ENCODE peak calls at places on chromosomes 4 and X, in seven cellular contexts. W is substantia nigra; U is left kidney; D is uterus; M is immature natural killer cell; F is NCI-H82; A is activated gamma-delta T cell treated with anti-CD3 and anti-CD28 coated beads, Interleukin-2, amount 50 U/mL, for 16 hours. H is an unnamed sample.

GRCh38 chr4:73648478-73648877 is 28.2 kb upstream of the RASSF6 start:
- DNase-seq in W (no peak), U (no peak), D (no peak), M (no peak), F (no peak), A (no peak), H (no peak)

GRCh38 chr4:3408793-3409330 is 32.9 kb upstream of the HGFAC start:
- DNase-seq in W (no peak), U (no peak), D (peak; percentile 4), M (no peak), F (no peak), A (no peak), H (no peak)

GRCh38 chr4:150714462-150715438 is 132.8 kb downstream of the MAB21L2 start:
- DNase-seq in W (no peak), U (no peak), D (no peak), M (no peak), F (no peak), A (no peak), H (no peak)

GRCh38 chr4:40912455-40913055 is 162.8 kb downstream of the NSUN7 start:
- DNase-seq in W (no peak), U (no peak), D (no peak), M (no peak), F (no peak), A (no peak), H (no peak)

GRCh38 chr4:83947811-83948210 is 411.9 kb downstream of the GPAT3 start:
- DNase-seq in W (no peak), U (peak; percentile 32), D (no peak), M (no peak), F (peak; percentile 72), A (no peak), H (no peak)

GRCh38 chrX:154349359-154349935 is 25.0 kb downstream of the FLNA start:
- DNase-seq in W (no peak), U (no peak), D (peak; percentile 34), M (peak; percentile 59), F (no peak), A (no peak), H (no peak)

GRCh38 chr4:38313175-38313574 is 350.8 kb upstream of the KLF3 start:
- DNase-seq in W (no peak), U (peak; percentile 75), D (no peak), M (no peak), F (no peak), A (no peak), H (no peak)

GRCh38 chrX:18906286-18906685 is 77.6 kb downstream of the PHKA2 start:
- DNase-seq in W (no peak), U (no peak), D (no peak), M (no peak), F (no peak), A (no peak), H (no peak)

GRCh38 chr4:141995051-141995450 is 358.7 kb downstream of the IL15 start:
- DNase-seq in W (no peak), U (peak; percentile 70), D (no peak), M (no peak), F (no peak), A (no peak), H (no peak)

GRCh38 chrX:2423293-2423692 is 77.5 kb downstream of the DHRSX start:
- DNase-seq in W (no peak), U (no peak), D (no peak), M (no peak), F (no peak), A (no peak), H (no peak)

GRCh38 chrX:40279762-40280161 is 182.0 kb upstream of the BCOR start:
- DNase-seq in W (no peak), U (no peak), D (no peak), M (no peak), F (peak; percentile 38), A (no peak), H (no peak)

GRCh38 chr4:158856852-158857251 is 88.0 kb downstream of the FNIP2 start:
- DNase-seq in W (no peak), U (peak; percentile 46), D (no peak), M (peak; percentile 12), F (peak; percentile 30), A (no peak), H (peak; percentile 56)

GRCh38 chr4:100870940-100871772 is 353.3 kb upstream of the EMCN start:
- DNase-seq in W (no peak), U (peak; percentile 5), D (no peak), M (no peak), F (no peak), A (no peak), H (no peak)

GRCh38 chrX:136028383-136028984 is 43.2 kb downstream of the SLC9A6 start:
- DNase-seq in W (no peak), U (peak; percentile 73), D (no peak), M (peak; percentile 14), F (peak; percentile 74), A (no peak), H (peak; percentile 57)

GRCh38 chr4:163382178-163382869 is 38.6 kb downstream of the NPY5R start:
- DNase-seq in W (no peak), U (no peak), D (no peak), M (no peak), F (peak; percentile 20), A (no peak), H (no peak)

GRCh38 chr4:80265571-80266266 is 745 bp upstream of the FGF5 start:
- DNase-seq in W (no peak), U (peak; percentile 86), D (no peak), M (no peak), F (peak; percentile 52), A (no peak), H (no peak)

GRCh38 chr4:75654905-75655304 is 18.3 kb downstream of the G3BP2 start:
- DNase-seq in W (no peak), U (no peak), D (no peak), M (no peak), F (no peak), A (no peak), H (peak; percentile 74)

GRCh38 chr4:169398294-169398693 is 127.5 kb upstream of the SH3RF1 start:
- DNase-seq in W (no peak), U (no peak), D (no peak), M (no peak), F (no peak), A (no peak), H (no peak)

GRCh38 chrX:141455103-141455502 is 129.4 kb downstream of the SPANXA1 start:
- DNase-seq in W (no peak), U (no peak), D (no peak), M (no peak), F (no peak), A (no peak), H (no peak)

GRCh38 chrX:71216446-71216845 is 6.6 kb upstream of the GJB1 start:
- DNase-seq in W (no peak), U (no peak), D (no peak), M (no peak), F (no peak), A (no peak), H (no peak)

GRCh38 chrX:129842510-129843208 is 1.0 kb downstream of the ZDHHC9 start:
- DNase-seq in W (no peak), U (peak; percentile 25), D (peak; percentile 19), M (no peak), F (no peak), A (no peak), H (no peak)

GRCh38 chr4:57233391-57233790 is 123.2 kb upstream of the IGFBP7 start:
- DNase-seq in W (no peak), U (no peak), D (no peak), M (no peak), F (no peak), A (no peak), H (no peak)

GRCh38 chr4:1542516-1543320 is 136.5 kb upstream of the NKX1-1 start:
- DNase-seq in W (no peak), U (no peak), D (no peak), M (no peak), F (no peak), A (no peak), H (no peak)

GRCh38 chr4:157459789-157460188 is 239.3 kb downstream of the GRIA2 start:
- DNase-seq in W (no peak), U (peak; percentile 57), D (no peak), M (no peak), F (peak; percentile 9), A (no peak), H (no peak)